ENCODE peak calls at places on chromosomes 6 and 20, in seven cellular contexts. Q, F, D, X, U, Z and W are unnamed samples.

GRCh38 chr6:112956696-112957525 is 609.8 kb downstream of the RFPL4B start:
- DNase-seq in Q (no peak), F (no peak), D (no peak), X (no peak), U (no peak), Z (no peak), W (no peak)

GRCh38 chr20:37522258-37523011 is 1.4 kb downstream of the NNAT start:
- DNase-seq in Q (peak; percentile 62), F (peak; percentile 14), D (peak; percentile 78), X (no peak), U (no peak), Z (no peak), W (no peak)

GRCh38 chr20:38202153-38202981 is 37.3 kb upstream of the TGM2 start:
- DNase-seq in Q (no peak), F (no peak), D (no peak), X (no peak), U (no peak), Z (no peak), W (no peak)

GRCh38 chr6:89379281-89379680 is 26.8 kb upstream of the UBE2J1 start:
- DNase-seq in Q (no peak), F (no peak), D (no peak), X (no peak), U (no peak), Z (no peak), W (no peak)

GRCh38 chr20:709421-709820 is 33.8 kb upstream of the SCRT2 start:
- DNase-seq in Q (no peak), F (peak; percentile 42), D (peak; percentile 54), X (peak; percentile 69), U (no peak), Z (no peak), W (no peak)

GRCh38 chr6:169101981-169102380 is 151.7 kb downstream of the THBS2 start:
- DNase-seq in Q (no peak), F (no peak), D (no peak), X (no peak), U (no peak), Z (no peak), W (no peak)

GRCh38 chr6:111175135-111175534 is 87.8 kb downstream of the SLC16A10 start:
- DNase-seq in Q (no peak), F (no peak), D (no peak), X (no peak), U (no peak), Z (no peak), W (no peak)

GRCh38 chr6:42781811-42782688 is at the start of gene BICRAL:
- DNase-seq in Q (peak; percentile 53), F (peak; percentile 80), D (peak; percentile 58), X (peak; percentile 69), U (peak; percentile 64), Z (peak; percentile 58), W (no peak)

GRCh38 chr6:135397172-135397952 is 100.2 kb downstream of the AHI1 start:
- DNase-seq in Q (no peak), F (no peak), D (no peak), X (no peak), U (no peak), Z (no peak), W (no peak)

GRCh38 chr6:160226118-160226541 is 32.5 kb downstream of the SLC22A2 start:
- DNase-seq in Q (no peak), F (no peak), D (no peak), X (no peak), U (no peak), Z (no peak), W (no peak)

DNA sequence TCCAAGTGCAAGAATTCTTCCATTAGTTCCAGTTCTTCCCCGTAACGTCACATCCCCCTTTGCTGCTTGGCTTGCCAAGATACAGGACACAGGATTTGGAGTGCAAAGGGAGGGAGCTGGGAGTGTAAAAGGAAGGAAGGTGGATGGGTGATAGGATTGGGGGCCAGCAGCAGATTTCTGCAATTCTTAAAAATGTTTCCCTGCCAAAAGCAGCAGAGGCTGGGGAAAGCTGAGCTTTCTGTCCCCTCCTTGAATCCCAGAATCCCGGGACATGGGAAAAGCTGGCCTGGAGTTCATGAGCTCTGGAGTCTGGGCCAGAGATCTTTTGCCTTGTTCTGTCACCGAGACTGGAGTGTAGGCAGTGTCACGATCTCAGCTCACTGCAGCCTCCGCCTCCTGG is 60.0 kb upstream of the EPB41L1 start:
- DNase-seq in Q (no peak), F (no peak), D (no peak), X (peak; percentile 42), U (peak; percentile 44), Z (no peak), W (no peak)
- H3K4me3 ChIP-seq in Q (peak overlapping the region; percentile 89), F (no peak overlapping the region), D (no peak overlapping the region), X (no peak overlapping the region), U (peak overlapping the region; percentile 76), Z (no peak overlapping the region), W (no peak overlapping the region)

DNA sequence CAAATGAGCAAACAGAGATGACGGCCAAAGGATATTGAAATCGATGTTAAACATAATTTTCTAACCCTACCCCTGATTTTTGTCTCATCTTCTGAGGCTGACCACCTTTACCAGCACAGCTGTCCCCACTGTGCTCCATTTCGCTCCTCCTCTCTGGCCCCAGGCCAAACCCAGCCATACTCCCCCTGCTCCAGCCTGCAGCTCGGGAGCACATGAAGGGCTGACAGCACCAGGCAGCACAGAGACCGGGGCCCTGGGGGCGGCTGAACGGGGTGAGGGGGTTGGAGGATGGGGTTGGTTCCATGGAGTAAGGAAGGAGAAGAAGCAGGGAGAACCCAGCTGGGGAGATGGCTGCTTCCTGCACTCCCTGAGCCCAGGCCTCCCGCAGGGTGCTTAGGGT is 3.2 kb upstream of the NCR2 start:
- DNase-seq in Q (no peak), F (no peak), D (no peak), X (no peak), U (no peak), Z (peak; percentile 42), W (no peak)
- H3K4me1 ChIP-seq in Q (no peaks in the 10 kb centered on the region), F (no peaks in the 10 kb centered on the region), D (no peaks in the 10 kb centered on the region), X (no peaks in the 10 kb centered on the region), U (no peaks in the 10 kb centered on the region), Z (no peaks in the 10 kb centered on the region), W (peaks cover 2% of the 10 kb centered on the region)

GRCh38 chr20:57397693-57398108 is 6.5 kb downstream of the RBM38 start:
- DNase-seq in Q (no peak), F (no peak), D (no peak), X (no peak), U (no peak), Z (no peak), W (no peak)

GRCh38 chr20:57399587-57400261 is 8.5 kb downstream of the RBM38 start:
- DNase-seq in Q (no peak), F (no peak), D (no peak), X (peak; percentile 59), U (no peak), Z (no peak), W (no peak)

GRCh38 chr20:57400262-57400701 is 9.1 kb downstream of the RBM38 start:
- DNase-seq in Q (no peak), F (no peak), D (no peak), X (no peak), U (no peak), Z (no peak), W (no peak)

GRCh38 chr20:57398231-57398821 is 7.1 kb downstream of the RBM38 start:
- DNase-seq in Q (peak; percentile 70), F (no peak), D (peak; percentile 20), X (peak; percentile 56), U (no peak), Z (no peak), W (no peak)

GRCh38 chr20:57398901-57399535 is 7.8 kb downstream of the RBM38 start:
- DNase-seq in Q (no peak), F (no peak), D (no peak), X (no peak), U (no peak), Z (no peak), W (no peak)
- H3K4me3 ChIP-seq in Q (peak overlapping the region; percentile 52), F (no peak overlapping the region), D (no peak overlapping the region), X (no peak overlapping the region), U (no peak overlapping the region), Z (no peak overlapping the region), W (no peak overlapping the region)

DNA sequence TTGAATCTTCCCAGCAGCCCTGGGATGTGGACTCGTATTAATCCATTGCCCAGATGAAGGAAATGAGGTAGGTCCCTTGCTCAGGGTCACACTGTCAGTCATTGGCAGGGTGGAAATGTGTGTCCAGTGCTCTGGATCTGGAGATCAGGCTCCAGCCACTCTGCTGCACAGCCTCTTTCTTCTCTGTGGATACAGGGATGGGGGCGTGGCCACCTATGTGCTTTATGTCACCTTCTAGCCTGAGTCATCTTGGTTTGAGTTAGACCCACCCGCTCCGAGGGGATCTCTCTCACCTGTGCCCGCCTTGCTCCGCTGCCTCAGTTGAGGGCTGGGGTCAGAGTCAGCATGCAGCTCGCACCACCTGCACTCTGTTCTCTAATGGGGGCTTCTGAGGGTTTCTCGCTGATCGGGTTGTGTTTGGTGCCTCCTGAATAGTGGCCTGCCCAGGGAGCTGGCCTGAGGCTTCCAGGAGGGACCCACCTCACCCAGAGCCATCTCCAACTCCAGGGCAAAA is 80.0 kb downstream of the TCP11 start:
- DNase-seq in Q (no peak), F (no peak), D (no peak), X (no peak), U (no peak), Z (no peak), W (no peak)
- H3K4me1 ChIP-seq in Q (no peaks in the 10 kb centered on the region), F (no peaks in the 10 kb centered on the region), D (peaks cover 38% of the 10 kb centered on the region), X (peaks cover 10% of the 10 kb centered on the region), U (no peaks in the 10 kb centered on the region), Z (no peaks in the 10 kb centered on the region), W (peaks cover 2% of the 10 kb centered on the region)

GRCh38 chr6:27092316-27092692 is 155.2 kb upstream of the PRSS16 start:
- DNase-seq in Q (no peak), F (no peak), D (no peak), X (no peak), U (no peak), Z (no peak), W (no peak)

GRCh38 chr6:27091661-27092315 is 155.7 kb upstream of the PRSS16 start:
- DNase-seq in Q (no peak), F (no peak), D (no peak), X (peak; percentile 58), U (no peak), Z (peak; percentile 84), W (no peak)

GRCh38 chr6:27096834-27097511 is 150.5 kb upstream of the PRSS16 start:
- DNase-seq in Q (no peak), F (no peak), D (peak; percentile 36), X (peak; percentile 60), U (no peak), Z (peak; percentile 48), W (peak; percentile 55)

GRCh38 chr6:27098956-27099355 is 148.5 kb upstream of the PRSS16 start:
- DNase-seq in Q (no peak), F (no peak), D (no peak), X (no peak), U (no peak), Z (no peak), W (no peak)

GRCh38 chr6:27095914-27096313 is 151.6 kb upstream of the PRSS16 start:
- DNase-seq in Q (no peak), F (no peak), D (no peak), X (no peak), U (no peak), Z (no peak), W (no peak)
- H3K4me3 ChIP-seq in Q (no peak overlapping the region), F (no peak overlapping the region), D (no peak overlapping the region), X (no peak overlapping the region), U (no peak overlapping the region), Z (no peak overlapping the region), W (no peak overlapping the region)

GRCh38 chr20:47760686-47761477 is 24.4 kb downstream of the SULF2 start:
- DNase-seq in Q (no peak), F (no peak), D (no peak), X (no peak), U (no peak), Z (no peak), W (no peak)
- H3K4me1 ChIP-seq in Q (no peaks in the 10 kb centered on the region), F (peaks cover 7% of the 10 kb centered on the region), D (no peaks in the 10 kb centered on the region), X (peaks cover 16% of the 10 kb centered on the region), U (no peaks in the 10 kb centered on the region), Z (no peaks in the 10 kb centered on the region), W (peaks cover 2% of the 10 kb centered on the region)